ENCODE peak calls at places on chromosomes 5 and 9, in nine cellular contexts. One of them, this sample, is unnamed.

GRCh38 chr9:22921742-22922141 is 475.1 kb downstream of the DMRTA1 start:
- DNase-seq in hippocampal formation: no peak
- DNase-seq in naive thymus-derived CD4-positive, alpha-beta T cell: no peak
- DNase-seq in M059J: no peak
- DNase-seq in putamen: no peak
- DNase-seq in aorta: no peak
- DNase-seq in endothelial cell: no peak
- DNase-seq in AG04450: no peak
- DNase-seq in hypothalamus: no peak
- DNase-seq in this sample: no peak

GRCh38 chr5:170426149-170426767 is 37.1 kb upstream of the KCNMB1 start:
- DNase-seq in aorta: no peak
- DNase-seq in M059J: no peak
- DNase-seq in hippocampal formation: no peak
- DNase-seq in AG04450: no peak
- DNase-seq in endothelial cell: no peak
- DNase-seq in naive thymus-derived CD4-positive, alpha-beta T cell: no peak
- DNase-seq in putamen: no peak
- DNase-seq in hypothalamus: no peak
- DNase-seq in this sample: no peak

GRCh38 chr5:83509535-83509934 is 38.0 kb downstream of the VCAN start:
- DNase-seq in hippocampal formation: no peak
- DNase-seq in naive thymus-derived CD4-positive, alpha-beta T cell: no peak
- DNase-seq in aorta: no peak
- DNase-seq in putamen: no peak
- DNase-seq in hypothalamus: no peak
- DNase-seq in AG04450: no peak
- DNase-seq in endothelial cell: no peak
- DNase-seq in M059J: peak
- DNase-seq in this sample: peak

GRCh38 chr5:35089688-35090314 is 42.1 kb upstream of the AGXT2 start:
- DNase-seq in putamen: peak
- DNase-seq in AG04450: peak
- DNase-seq in hippocampal formation: peak
- DNase-seq in naive thymus-derived CD4-positive, alpha-beta T cell: peak
- DNase-seq in M059J: peak
- DNase-seq in hypothalamus: no peak
- DNase-seq in endothelial cell: peak
- DNase-seq in aorta: no peak
- DNase-seq in this sample: peak

GRCh38 chr9:109179801-109180523 is 12.9 kb upstream of the FRRS1L start:
- DNase-seq in endothelial cell: no peak
- DNase-seq in AG04450: no peak
- DNase-seq in hypothalamus: peak
- DNase-seq in putamen: peak
- DNase-seq in hippocampal formation: peak
- DNase-seq in M059J: peak
- DNase-seq in naive thymus-derived CD4-positive, alpha-beta T cell: no peak
- DNase-seq in aorta: no peak
- DNase-seq in this sample: no peak

GRCh38 chr9:104927912-104928740 is at the start of gene ABCA1:
- DNase-seq in aorta: peak
- DNase-seq in naive thymus-derived CD4-positive, alpha-beta T cell: peak
- DNase-seq in endothelial cell: peak
- DNase-seq in M059J: peak
- DNase-seq in hippocampal formation: peak
- DNase-seq in putamen: peak
- DNase-seq in hypothalamus: peak
- DNase-seq in AG04450: peak
- DNase-seq in this sample: peak

GRCh38 chr5:96752341-96753016 is 55.3 kb downstream of the ERAP1 start:
- DNase-seq in M059J: peak
- DNase-seq in hypothalamus: no peak
- DNase-seq in naive thymus-derived CD4-positive, alpha-beta T cell: peak
- DNase-seq in AG04450: peak
- DNase-seq in putamen: peak
- DNase-seq in endothelial cell: peak
- DNase-seq in hippocampal formation: no peak
- DNase-seq in aorta: no peak
- DNase-seq in this sample: peak

GRCh38 chr9:91159664-91160121 is 202.0 kb downstream of the AUH start:
- DNase-seq in putamen: no peak
- DNase-seq in hippocampal formation: no peak
- DNase-seq in endothelial cell: no peak
- DNase-seq in naive thymus-derived CD4-positive, alpha-beta T cell: no peak
- DNase-seq in hypothalamus: no peak
- DNase-seq in M059J: no peak
- DNase-seq in AG04450: no peak
- DNase-seq in aorta: no peak
- DNase-seq in this sample: no peak

GRCh38 chr9:130327781-130328348 is 62.3 kb downstream of the HMCN2 start:
- DNase-seq in AG04450: peak
- DNase-seq in hypothalamus: no peak
- DNase-seq in putamen: no peak
- DNase-seq in hippocampal formation: no peak
- DNase-seq in naive thymus-derived CD4-positive, alpha-beta T cell: no peak
- DNase-seq in aorta: no peak
- DNase-seq in M059J: no peak
- DNase-seq in endothelial cell: no peak
- DNase-seq in this sample: no peak

GRCh38 chr5:121887727-121888126 is 36.0 kb downstream of the FTMT start:
- DNase-seq in endothelial cell: no peak
- DNase-seq in naive thymus-derived CD4-positive, alpha-beta T cell: no peak
- DNase-seq in AG04450: no peak
- DNase-seq in hippocampal formation: no peak
- DNase-seq in hypothalamus: no peak
- DNase-seq in putamen: no peak
- DNase-seq in M059J: no peak
- DNase-seq in aorta: no peak
- DNase-seq in this sample: no peak

GRCh38 chr5:150122158-150122510 is 33.5 kb downstream of the PDGFRB start:
- DNase-seq in hippocampal formation: no peak
- DNase-seq in AG04450: no peak
- DNase-seq in aorta: peak
- DNase-seq in endothelial cell: no peak
- DNase-seq in M059J: peak
- DNase-seq in putamen: no peak
- DNase-seq in naive thymus-derived CD4-positive, alpha-beta T cell: no peak
- DNase-seq in hypothalamus: no peak
- DNase-seq in this sample: peak

GRCh38 chr9:96080364-96080763 is 204.9 kb downstream of the ERCC6L2 start:
- DNase-seq in M059J: peak
- DNase-seq in putamen: no peak
- DNase-seq in endothelial cell: no peak
- DNase-seq in AG04450: no peak
- DNase-seq in hypothalamus: no peak
- DNase-seq in aorta: no peak
- DNase-seq in naive thymus-derived CD4-positive, alpha-beta T cell: no peak
- DNase-seq in hippocampal formation: no peak
- DNase-seq in this sample: peak

GRCh38 chr5:79229357-79230174 is 6.4 kb upstream of the JMY start:
- DNase-seq in hypothalamus: no peak
- DNase-seq in putamen: no peak
- DNase-seq in hippocampal formation: no peak
- DNase-seq in aorta: no peak
- DNase-seq in M059J: peak
- DNase-seq in naive thymus-derived CD4-positive, alpha-beta T cell: no peak
- DNase-seq in AG04450: peak
- DNase-seq in endothelial cell: no peak
- DNase-seq in this sample: no peak

GRCh38 chr9:83199240-83199639 is 136.3 kb upstream of the RASEF start:
- DNase-seq in putamen: peak
- DNase-seq in hippocampal formation: peak
- DNase-seq in hypothalamus: no peak
- DNase-seq in naive thymus-derived CD4-positive, alpha-beta T cell: no peak
- DNase-seq in AG04450: no peak
- DNase-seq in M059J: peak
- DNase-seq in endothelial cell: peak
- DNase-seq in aorta: no peak
- DNase-seq in this sample: peak

GRCh38 chr5:4520557-4520956 is 619.6 kb upstream of the ADAMTS16 start:
- DNase-seq in M059J: peak
- DNase-seq in hippocampal formation: no peak
- DNase-seq in putamen: no peak
- DNase-seq in AG04450: no peak
- DNase-seq in hypothalamus: no peak
- DNase-seq in endothelial cell: no peak
- DNase-seq in aorta: no peak
- DNase-seq in naive thymus-derived CD4-positive, alpha-beta T cell: no peak
- DNase-seq in this sample: no peak

GRCh38 chr5:74182603-74183002 is 457.9 kb downstream of the ENC1 start:
- DNase-seq in naive thymus-derived CD4-positive, alpha-beta T cell: no peak
- DNase-seq in hippocampal formation: no peak
- DNase-seq in aorta: no peak
- DNase-seq in endothelial cell: no peak
- DNase-seq in putamen: no peak
- DNase-seq in hypothalamus: no peak
- DNase-seq in AG04450: no peak
- DNase-seq in M059J: no peak
- DNase-seq in this sample: no peak

GRCh38 chr9:81032030-81032572 is 657.2 kb downstream of the TLE1 start:
- DNase-seq in aorta: peak
- DNase-seq in putamen: no peak
- DNase-seq in hippocampal formation: no peak
- DNase-seq in hypothalamus: no peak
- DNase-seq in endothelial cell: no peak
- DNase-seq in naive thymus-derived CD4-positive, alpha-beta T cell: no peak
- DNase-seq in M059J: peak
- DNase-seq in AG04450: peak
- DNase-seq in this sample: peak

GRCh38 chr9:36442710-36443109 is 42.6 kb upstream of the RNF38 start:
- DNase-seq in AG04450: no peak
- DNase-seq in hypothalamus: no peak
- DNase-seq in M059J: no peak
- DNase-seq in endothelial cell: no peak
- DNase-seq in hippocampal formation: no peak
- DNase-seq in putamen: no peak
- DNase-seq in aorta: no peak
- DNase-seq in naive thymus-derived CD4-positive, alpha-beta T cell: no peak
- DNase-seq in this sample: no peak

GRCh38 chr9:87179556-87180340 is 232.4 kb upstream of the GAS1 start:
- DNase-seq in hypothalamus: no peak
- DNase-seq in hippocampal formation: no peak
- DNase-seq in putamen: no peak
- DNase-seq in naive thymus-derived CD4-positive, alpha-beta T cell: no peak
- DNase-seq in endothelial cell: no peak
- DNase-seq in aorta: no peak
- DNase-seq in M059J: peak
- DNase-seq in AG04450: no peak
- DNase-seq in this sample: no peak

This sample was measured in Calu3.